ENCODE peak calls at places on chromosome 11, in eight cellular contexts. One of them, this sample, is unnamed. For H3K36me3, the result is how much of the 10 kb centered on the place peaks cover.

GRCh38 chr11:85627332-85627997 is at the start of gene DLG2:
- DNase-seq in tibial nerve: peak
- DNase-seq in PC-9: peak
- DNase-seq in transverse colon: no peak
- DNase-seq in HCT116: no peak
- DNase-seq in cardiac muscle cell: peak
- DNase-seq in mammary epithelial cell: peak
- DNase-seq in gastrocnemius medialis: peak
- DNase-seq in this sample: no peak

GRCh38 chr11:64251986-64252837 is 882 bp downstream of the PLCB3 start:
- DNase-seq in gastrocnemius medialis: no peak
- DNase-seq in cardiac muscle cell: peak
- DNase-seq in mammary epithelial cell: peak
- DNase-seq in tibial nerve: no peak
- DNase-seq in PC-9: peak
- DNase-seq in transverse colon: peak
- DNase-seq in HCT116: no peak
- DNase-seq in this sample: peak

GRCh38 chr11:69775163-69775755 is at the start of gene FGF4:
- DNase-seq in gastrocnemius medialis: no peak
- DNase-seq in cardiac muscle cell: no peak
- DNase-seq in HCT116: no peak
- DNase-seq in mammary epithelial cell: peak
- DNase-seq in tibial nerve: no peak
- DNase-seq in transverse colon: no peak
- DNase-seq in PC-9: no peak
- DNase-seq in this sample: no peak

GRCh38 chr11:80096736-80097135 is 655.9 kb upstream of the TENM4 start:
- DNase-seq in gastrocnemius medialis: no peak
- DNase-seq in tibial nerve: no peak
- DNase-seq in HCT116: no peak
- DNase-seq in transverse colon: no peak
- DNase-seq in mammary epithelial cell: peak
- DNase-seq in cardiac muscle cell: peak
- DNase-seq in PC-9: peak
- DNase-seq in this sample: no peak

GRCh38 chr11:48384670-48385069 is 18.4 kb upstream of the OR4C5 start:
- DNase-seq in cardiac muscle cell: no peak
- DNase-seq in tibial nerve: no peak
- DNase-seq in transverse colon: no peak
- DNase-seq in HCT116: no peak
- DNase-seq in gastrocnemius medialis: no peak
- DNase-seq in mammary epithelial cell: no peak
- DNase-seq in PC-9: no peak
- DNase-seq in this sample: no peak

GRCh38 chr11:30855383-30856006 is 269.3 kb upstream of the MPPED2 start:
- DNase-seq in gastrocnemius medialis: no peak
- DNase-seq in tibial nerve: no peak
- DNase-seq in transverse colon: no peak
- DNase-seq in HCT116: no peak
- DNase-seq in PC-9: no peak
- DNase-seq in mammary epithelial cell: no peak
- DNase-seq in cardiac muscle cell: peak
- DNase-seq in this sample: no peak

GRCh38 chr11:1889941-1890855 is 1.5 kb downstream of the PRR33 start:
- DNase-seq in transverse colon: no peak
- DNase-seq in HCT116: no peak
- DNase-seq in tibial nerve: no peak
- DNase-seq in PC-9: no peak
- DNase-seq in gastrocnemius medialis: no peak
- DNase-seq in mammary epithelial cell: no peak
- DNase-seq in cardiac muscle cell: no peak
- DNase-seq in this sample: no peak

GRCh38 chr11:112610996-112611795 is 350.0 kb upstream of the NCAM1 start:
- DNase-seq in gastrocnemius medialis: no peak
- DNase-seq in tibial nerve: no peak
- DNase-seq in cardiac muscle cell: peak
- DNase-seq in HCT116: no peak
- DNase-seq in mammary epithelial cell: peak
- DNase-seq in PC-9: no peak
- DNase-seq in transverse colon: no peak
- DNase-seq in this sample: no peak

GRCh38 chr11:10328314-10329090 is 23.6 kb downstream of the ADM start:
- DNase-seq in HCT116: no peak
- DNase-seq in mammary epithelial cell: peak
- DNase-seq in cardiac muscle cell: peak
- DNase-seq in transverse colon: no peak
- DNase-seq in gastrocnemius medialis: no peak
- DNase-seq in tibial nerve: no peak
- DNase-seq in PC-9: no peak
- DNase-seq in this sample: peak

GRCh38 chr11:111792314-111792713 is 26.1 kb upstream of the PPP2R1B start:
- DNase-seq in HCT116: no peak
- DNase-seq in cardiac muscle cell: no peak
- DNase-seq in PC-9: no peak
- DNase-seq in tibial nerve: no peak
- DNase-seq in mammary epithelial cell: no peak
- DNase-seq in gastrocnemius medialis: no peak
- DNase-seq in transverse colon: no peak
- DNase-seq in this sample: no peak

GRCh38 chr11:71240865-71241691 is 11.3 kb downstream of the SHANK2 start:
- DNase-seq in cardiac muscle cell: peak
- DNase-seq in transverse colon: peak
- DNase-seq in gastrocnemius medialis: no peak
- DNase-seq in HCT116: no peak
- DNase-seq in PC-9: peak
- DNase-seq in tibial nerve: peak
- DNase-seq in mammary epithelial cell: peak
- DNase-seq in this sample: peak

GRCh38 chr11:126163074-126163700 is 48.3 kb downstream of the RPUSD4 start:
- DNase-seq in gastrocnemius medialis: no peak
- DNase-seq in PC-9: no peak
- DNase-seq in transverse colon: no peak
- DNase-seq in mammary epithelial cell: peak
- DNase-seq in cardiac muscle cell: peak
- DNase-seq in HCT116: no peak
- DNase-seq in tibial nerve: no peak
- DNase-seq in this sample: no peak

DNA sequence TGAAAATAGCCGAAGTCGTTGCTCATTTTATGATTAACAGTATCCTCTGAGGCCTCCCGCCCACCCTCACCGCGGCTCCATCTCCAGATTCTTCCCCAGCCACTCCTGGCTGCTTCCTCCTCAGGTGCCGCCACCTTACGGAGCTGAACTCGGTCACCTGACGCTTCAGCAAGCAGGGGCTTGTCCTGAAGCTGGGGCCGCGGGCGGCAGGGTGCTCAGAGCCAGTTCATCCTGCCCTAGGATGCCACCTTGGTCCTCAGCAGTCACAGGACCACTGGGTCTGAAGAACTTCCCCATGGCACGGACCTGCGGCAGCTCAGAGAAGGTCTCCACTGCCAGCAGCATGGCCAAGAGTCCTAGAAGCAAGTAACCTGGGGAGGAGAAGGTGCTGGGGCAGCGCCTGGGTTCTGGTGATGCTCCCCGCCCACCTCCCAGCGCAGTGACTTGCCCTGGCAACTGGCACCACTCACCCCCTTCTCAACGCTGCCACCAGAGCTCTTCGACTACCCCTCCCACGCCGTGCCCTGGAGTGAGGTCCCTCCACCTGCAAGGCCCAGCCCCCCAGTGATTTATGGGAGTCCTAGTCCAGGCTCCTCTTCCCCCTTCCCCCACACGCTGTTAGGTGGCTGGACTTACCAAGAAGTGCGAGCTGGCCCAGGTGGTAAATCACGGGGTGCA is 2.6 kb downstream of the KCNK7 start:
- DNase-seq in tibial nerve: no peak
- DNase-seq in cardiac muscle cell: no peak
- DNase-seq in HCT116: no peak
- DNase-seq in PC-9: no peak
- DNase-seq in mammary epithelial cell: peak
- DNase-seq in transverse colon: no peak
- DNase-seq in gastrocnemius medialis: no peak
- DNase-seq in this sample: no peak
- H3K36me3 ChIP-seq in tibial nerve: half or more
- H3K36me3 ChIP-seq in cardiac muscle cell: under half
- H3K36me3 ChIP-seq in HCT116: under half
- H3K36me3 ChIP-seq in PC-9: under half
- H3K36me3 ChIP-seq in mammary epithelial cell: under half
- H3K36me3 ChIP-seq in transverse colon: under half
- H3K36me3 ChIP-seq in gastrocnemius medialis: under half
- H3K36me3 ChIP-seq in this sample: under half

GRCh38 chr11:44456544-44457270 is 108.8 kb upstream of the CD82 start:
- DNase-seq in transverse colon: no peak
- DNase-seq in tibial nerve: no peak
- DNase-seq in mammary epithelial cell: no peak
- DNase-seq in HCT116: peak
- DNase-seq in PC-9: peak
- DNase-seq in gastrocnemius medialis: no peak
- DNase-seq in cardiac muscle cell: no peak
- DNase-seq in this sample: peak
- TF ChIP-seq CTCF in transverse colon: no peak
- TF ChIP-seq CTCF in tibial nerve: no peak
- TF ChIP-seq CTCF in mammary epithelial cell: peak
- TF ChIP-seq CTCF in HCT116: peak
- TF ChIP-seq CTCF in PC-9: peak
- TF ChIP-seq CTCF in gastrocnemius medialis: no peak
- TF ChIP-seq CTCF in cardiac muscle cell: peak
- TF ChIP-seq CTCF in this sample: peak

GRCh38 chr11:130133716-130134115 is 25.9 kb upstream of the ST14 start:
- DNase-seq in HCT116: no peak
- DNase-seq in gastrocnemius medialis: no peak
- DNase-seq in transverse colon: no peak
- DNase-seq in mammary epithelial cell: no peak
- DNase-seq in tibial nerve: no peak
- DNase-seq in PC-9: no peak
- DNase-seq in cardiac muscle cell: no peak
- DNase-seq in this sample: no peak

GRCh38 chr11:130129922-130130321 is 29.7 kb upstream of the ST14 start:
- DNase-seq in transverse colon: no peak
- DNase-seq in tibial nerve: no peak
- DNase-seq in mammary epithelial cell: no peak
- DNase-seq in gastrocnemius medialis: no peak
- DNase-seq in cardiac muscle cell: no peak
- DNase-seq in PC-9: no peak
- DNase-seq in HCT116: no peak
- DNase-seq in this sample: no peak

GRCh38 chr11:130136107-130136506 is 23.5 kb upstream of the ST14 start:
- DNase-seq in tibial nerve: no peak
- DNase-seq in HCT116: no peak
- DNase-seq in mammary epithelial cell: no peak
- DNase-seq in gastrocnemius medialis: no peak
- DNase-seq in transverse colon: no peak
- DNase-seq in PC-9: no peak
- DNase-seq in cardiac muscle cell: no peak
- DNase-seq in this sample: no peak

GRCh38 chr11:130128626-130129025 is 31.0 kb upstream of the ST14 start:
- DNase-seq in transverse colon: no peak
- DNase-seq in tibial nerve: no peak
- DNase-seq in PC-9: no peak
- DNase-seq in mammary epithelial cell: no peak
- DNase-seq in cardiac muscle cell: no peak
- DNase-seq in gastrocnemius medialis: no peak
- DNase-seq in HCT116: no peak
- DNase-seq in this sample: no peak

DNA sequence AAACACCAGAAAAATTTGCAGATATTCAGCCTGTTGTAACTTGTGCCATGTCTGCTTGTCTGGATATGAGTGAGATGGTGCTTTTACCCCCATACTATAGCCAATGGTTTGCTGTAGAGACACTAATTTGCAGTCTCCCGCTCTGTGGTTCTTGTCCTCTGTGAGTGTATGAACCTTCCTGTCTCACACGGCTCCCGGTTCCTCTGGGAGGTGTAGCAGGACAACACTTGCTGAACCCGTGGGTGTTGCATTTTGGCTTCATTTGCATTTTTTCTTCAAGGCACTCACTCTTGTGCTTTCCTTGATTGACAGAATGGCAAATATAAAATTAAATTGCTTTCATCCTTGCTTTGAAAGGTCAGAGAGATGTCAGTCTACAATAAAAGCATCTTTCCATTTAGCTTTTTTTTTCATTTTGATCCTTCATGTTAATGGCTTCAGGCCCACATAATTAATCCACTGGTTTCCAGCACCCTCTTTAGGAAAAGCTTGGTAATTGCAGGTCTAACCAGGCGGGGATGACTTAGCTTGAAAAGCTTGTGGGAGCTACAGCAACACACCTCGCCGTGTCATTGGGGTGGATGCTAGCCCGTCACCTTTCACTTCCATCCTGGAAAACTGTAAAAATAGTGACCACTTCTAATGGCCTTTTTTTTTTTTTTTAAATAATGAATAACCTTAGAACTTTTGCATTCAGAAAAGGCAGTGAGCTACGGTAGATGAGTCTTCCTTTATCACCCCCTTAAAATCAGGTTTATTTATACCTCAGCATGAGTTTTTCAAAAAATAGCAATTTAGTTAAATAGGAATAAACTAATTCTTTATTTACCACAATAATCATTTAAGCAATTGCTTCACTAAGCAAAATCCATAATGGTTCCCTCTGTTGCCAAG is 27.4 kb upstream of the ST14 start:
- DNase-seq in mammary epithelial cell: peak
- DNase-seq in HCT116: peak
- DNase-seq in PC-9: peak
- DNase-seq in transverse colon: peak
- DNase-seq in gastrocnemius medialis: no peak
- DNase-seq in cardiac muscle cell: peak
- DNase-seq in tibial nerve: peak
- DNase-seq in this sample: peak
- H3K4me3 ChIP-seq in mammary epithelial cell: no peak
- H3K4me3 ChIP-seq in HCT116: no peak
- H3K4me3 ChIP-seq in PC-9: no peak
- H3K4me3 ChIP-seq in transverse colon: no peak
- H3K4me3 ChIP-seq in gastrocnemius medialis: no peak
- H3K4me3 ChIP-seq in cardiac muscle cell: no peak
- H3K4me3 ChIP-seq in tibial nerve: no peak
- H3K4me3 ChIP-seq in this sample: no peak

GRCh38 chr11:43462359-43462758 is 103.6 kb downstream of the TTC17 start:
- DNase-seq in PC-9: no peak
- DNase-seq in HCT116: no peak
- DNase-seq in mammary epithelial cell: no peak
- DNase-seq in gastrocnemius medialis: no peak
- DNase-seq in tibial nerve: no peak
- DNase-seq in cardiac muscle cell: no peak
- DNase-seq in transverse colon: no peak
- DNase-seq in this sample: no peak
- H3K36me3 ChIP-seq in PC-9: under half
- H3K36me3 ChIP-seq in HCT116: under half
- H3K36me3 ChIP-seq in mammary epithelial cell: under half
- H3K36me3 ChIP-seq in gastrocnemius medialis: under half
- H3K36me3 ChIP-seq in tibial nerve: half or more
- H3K36me3 ChIP-seq in cardiac muscle cell: under half
- H3K36me3 ChIP-seq in transverse colon: under half
- H3K36me3 ChIP-seq in this sample: under half

GRCh38 chr11:109644158-109644557 is 222.2 kb downstream of the C11orf87 start:
- DNase-seq in PC-9: no peak
- DNase-seq in HCT116: no peak
- DNase-seq in cardiac muscle cell: peak
- DNase-seq in gastrocnemius medialis: no peak
- DNase-seq in transverse colon: no peak
- DNase-seq in tibial nerve: no peak
- DNase-seq in mammary epithelial cell: no peak
- DNase-seq in this sample: no peak

GRCh38 chr11:109641549-109641948 is 219.6 kb downstream of the C11orf87 start:
- DNase-seq in cardiac muscle cell: peak
- DNase-seq in HCT116: no peak
- DNase-seq in transverse colon: no peak
- DNase-seq in gastrocnemius medialis: no peak
- DNase-seq in mammary epithelial cell: peak
- DNase-seq in PC-9: peak
- DNase-seq in tibial nerve: no peak
- DNase-seq in this sample: peak
- TF ChIP-seq CTCF in cardiac muscle cell: peak
- TF ChIP-seq CTCF in HCT116: no peak
- TF ChIP-seq CTCF in transverse colon: no peak
- TF ChIP-seq CTCF in gastrocnemius medialis: no peak
- TF ChIP-seq CTCF in mammary epithelial cell: peak
- TF ChIP-seq CTCF in PC-9: no peak
- TF ChIP-seq CTCF in tibial nerve: no peak
- TF ChIP-seq CTCF in this sample: no peak